ENCODE peak calls at places on chromosomes 5 and 9, in five cellular contexts. One of them, this sample, is unnamed.

GRCh38 chr5:472076-472655 is 29.2 kb downstream of the EXOC3 start:
- DNase-seq in transverse colon: peak; percentile 26
- DNase-seq in uterus: peak; percentile 47
- DNase-seq in stomach: peak; percentile 45
- DNase-seq in endothelial cell of umbilical vein: peak; percentile 9
- DNase-seq in this sample: peak; percentile 74

GRCh38 chr9:6915635-6916034 is 157.9 kb downstream of the KDM4C start:
- DNase-seq in stomach: no peak
- DNase-seq in endothelial cell of umbilical vein: no peak
- DNase-seq in uterus: no peak
- DNase-seq in transverse colon: no peak
- DNase-seq in this sample: no peak

GRCh38 chr9:134390537-134390936 is 64.3 kb downstream of the RXRA start:
- DNase-seq in endothelial cell of umbilical vein: no peak
- DNase-seq in uterus: no peak
- DNase-seq in transverse colon: no peak
- DNase-seq in stomach: no peak
- DNase-seq in this sample: no peak

GRCh38 chr5:96763012-96763411 is 44.7 kb downstream of the ERAP1 start:
- DNase-seq in uterus: no peak
- DNase-seq in transverse colon: no peak
- DNase-seq in stomach: no peak
- DNase-seq in endothelial cell of umbilical vein: no peak
- DNase-seq in this sample: no peak

GRCh38 chr5:64074533-64074932 is 91.1 kb upstream of the RNF180 start:
- DNase-seq in transverse colon: no peak
- DNase-seq in stomach: no peak
- DNase-seq in uterus: no peak
- DNase-seq in endothelial cell of umbilical vein: peak; percentile 46
- DNase-seq in this sample: no peak

GRCh38 chr9:75142208-75142607 is 53.9 kb downstream of the OSTF1 start:
- DNase-seq in transverse colon: no peak
- DNase-seq in stomach: no peak
- DNase-seq in endothelial cell of umbilical vein: peak; percentile 17
- DNase-seq in uterus: no peak
- DNase-seq in this sample: no peak

GRCh38 chr5:137282216-137282615 is 216.9 kb downstream of the SPOCK1 start:
- DNase-seq in uterus: no peak
- DNase-seq in endothelial cell of umbilical vein: peak; percentile 21
- DNase-seq in transverse colon: no peak
- DNase-seq in stomach: no peak
- DNase-seq in this sample: no peak

GRCh38 chr9:3887121-3887797 is 361.5 kb upstream of the RFX3 start:
- DNase-seq in uterus: no peak
- DNase-seq in stomach: no peak
- DNase-seq in transverse colon: no peak
- DNase-seq in endothelial cell of umbilical vein: no peak
- DNase-seq in this sample: no peak

GRCh38 chr9:32487981-32488380 is 38.0 kb downstream of the RIGI start:
- DNase-seq in uterus: no peak
- DNase-seq in endothelial cell of umbilical vein: no peak
- DNase-seq in transverse colon: no peak
- DNase-seq in stomach: no peak
- DNase-seq in this sample: no peak

GRCh38 chr9:4929917-4930316 is 55.2 kb upstream of the JAK2 start:
- DNase-seq in uterus: no peak
- DNase-seq in transverse colon: no peak
- DNase-seq in endothelial cell of umbilical vein: no peak
- DNase-seq in stomach: no peak
- DNase-seq in this sample: no peak

GRCh38 chr9:93896093-93896492 is 59.1 kb downstream of the BARX1 start:
- DNase-seq in uterus: peak; percentile 5
- DNase-seq in stomach: peak; percentile 17
- DNase-seq in endothelial cell of umbilical vein: no peak
- DNase-seq in transverse colon: peak; percentile 3
- DNase-seq in this sample: peak; percentile 56

GRCh38 chr9:109499631-109500120 is 1.6 kb upstream of the PTPN3 start:
- DNase-seq in endothelial cell of umbilical vein: no peak
- DNase-seq in transverse colon: peak; percentile 72
- DNase-seq in stomach: peak; percentile 73
- DNase-seq in uterus: peak; percentile 46
- DNase-seq in this sample: no peak
- TF ChIP-seq POLR2A in endothelial cell of umbilical vein: no peak
- TF ChIP-seq POLR2A in transverse colon: peak; percentile 34
- TF ChIP-seq POLR2A in stomach: no peak
- TF ChIP-seq POLR2A in uterus: peak; percentile 24
- TF ChIP-seq POLR2A in this sample: no peak

GRCh38 chr5:10262995-10263394 is 12.9 kb downstream of the CCT5 start:
- DNase-seq in transverse colon: no peak
- DNase-seq in endothelial cell of umbilical vein: no peak
- DNase-seq in uterus: no peak
- DNase-seq in stomach: no peak
- DNase-seq in this sample: no peak

GRCh38 chr5:10262121-10262774 is 12.2 kb downstream of the CCT5 start:
- DNase-seq in uterus: no peak
- DNase-seq in stomach: no peak
- DNase-seq in transverse colon: no peak
- DNase-seq in endothelial cell of umbilical vein: no peak
- DNase-seq in this sample: no peak

GRCh38 chr5:10257870-10258269 is 7.8 kb downstream of the CCT5 start:
- DNase-seq in endothelial cell of umbilical vein: no peak
- DNase-seq in stomach: no peak
- DNase-seq in transverse colon: no peak
- DNase-seq in uterus: no peak
- DNase-seq in this sample: no peak

GRCh38 chr5:10261065-10261464 is 11.0 kb downstream of the CCT5 start:
- DNase-seq in endothelial cell of umbilical vein: no peak
- DNase-seq in stomach: no peak
- DNase-seq in uterus: no peak
- DNase-seq in transverse colon: no peak
- DNase-seq in this sample: no peak

DNA sequence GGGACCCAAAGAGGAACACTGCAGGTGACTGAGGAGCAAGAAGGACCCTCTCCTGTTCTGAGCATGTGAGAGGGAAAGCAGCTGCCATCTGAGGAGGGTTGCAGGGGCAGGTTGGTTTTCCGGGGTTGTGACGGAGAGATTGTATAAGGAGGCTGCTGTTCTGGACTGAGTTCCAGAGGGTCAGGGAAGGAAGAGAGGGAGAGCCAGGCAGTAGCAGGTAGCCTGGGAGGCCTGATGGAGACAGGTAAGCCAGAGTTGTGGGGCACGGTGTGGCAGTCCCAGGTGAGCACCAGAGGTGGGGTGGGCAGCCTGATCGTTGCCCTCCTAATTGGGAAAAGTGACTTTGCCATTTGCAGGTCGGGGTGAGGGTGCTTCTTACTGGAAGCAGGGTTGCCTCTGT is 9.8 kb downstream of the CCT5 start:
- DNase-seq in uterus: no peak
- DNase-seq in transverse colon: no peak
- DNase-seq in endothelial cell of umbilical vein: no peak
- DNase-seq in stomach: no peak
- DNase-seq in this sample: no peak
- H3K36me3 ChIP-seq in uterus: no peaks in the 10 kb centered on the region
- H3K36me3 ChIP-seq in transverse colon: peaks cover 81% of the 10 kb centered on the region
- H3K36me3 ChIP-seq in endothelial cell of umbilical vein: peaks cover 64% of the 10 kb centered on the region
- H3K36me3 ChIP-seq in stomach: peaks cover 100% of the 10 kb centered on the region
- H3K36me3 ChIP-seq in this sample: peaks cover 43% of the 10 kb centered on the region

DNA sequence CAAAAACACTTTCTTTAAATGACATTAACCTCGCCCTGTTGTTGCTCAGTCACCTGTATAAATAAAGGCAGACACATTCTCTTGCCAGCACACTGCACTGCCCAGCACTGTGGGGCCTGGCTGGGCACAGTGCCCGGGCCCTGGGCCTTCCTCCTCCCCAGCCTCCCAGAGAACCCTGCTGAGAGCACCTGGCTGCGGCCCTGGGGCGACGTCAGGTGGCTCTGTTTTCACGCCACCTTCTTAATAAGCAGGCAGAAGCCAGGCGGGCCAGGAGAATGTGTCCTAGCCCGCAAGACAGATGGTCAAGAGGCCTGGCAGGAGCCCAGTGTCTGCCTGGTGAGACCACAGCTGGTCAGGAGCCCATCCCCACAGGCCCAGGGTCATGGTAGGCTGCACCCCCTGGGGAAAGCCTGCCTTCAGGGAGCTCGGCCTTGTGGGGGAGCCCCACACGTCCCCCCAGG is 8.2 kb upstream of the AGPAT2 start:
- DNase-seq in uterus: no peak
- DNase-seq in endothelial cell of umbilical vein: peak; percentile 29
- DNase-seq in transverse colon: peak; percentile 81
- DNase-seq in stomach: peak; percentile 93
- DNase-seq in this sample: no peak
- TF ChIP-seq POLR2A in uterus: no peak
- TF ChIP-seq POLR2A in endothelial cell of umbilical vein: no peak
- TF ChIP-seq POLR2A in transverse colon: no peak
- TF ChIP-seq POLR2A in stomach: no peak
- TF ChIP-seq POLR2A in this sample: no peak

GRCh38 chr5:88875609-88876234 is 7.3 kb downstream of the MEF2C start:
- DNase-seq in endothelial cell of umbilical vein: peak; percentile 62
- DNase-seq in uterus: no peak
- DNase-seq in stomach: no peak
- DNase-seq in transverse colon: no peak
- DNase-seq in this sample: no peak
- H3K36me3 ChIP-seq in endothelial cell of umbilical vein: peaks cover 2% of the 10 kb centered on the region
- H3K36me3 ChIP-seq in uterus: no peaks in the 10 kb centered on the region
- H3K36me3 ChIP-seq in stomach: no peaks in the 10 kb centered on the region
- H3K36me3 ChIP-seq in transverse colon: no peaks in the 10 kb centered on the region
- H3K36me3 ChIP-seq in this sample: no peaks in the 10 kb centered on the region

DNA sequence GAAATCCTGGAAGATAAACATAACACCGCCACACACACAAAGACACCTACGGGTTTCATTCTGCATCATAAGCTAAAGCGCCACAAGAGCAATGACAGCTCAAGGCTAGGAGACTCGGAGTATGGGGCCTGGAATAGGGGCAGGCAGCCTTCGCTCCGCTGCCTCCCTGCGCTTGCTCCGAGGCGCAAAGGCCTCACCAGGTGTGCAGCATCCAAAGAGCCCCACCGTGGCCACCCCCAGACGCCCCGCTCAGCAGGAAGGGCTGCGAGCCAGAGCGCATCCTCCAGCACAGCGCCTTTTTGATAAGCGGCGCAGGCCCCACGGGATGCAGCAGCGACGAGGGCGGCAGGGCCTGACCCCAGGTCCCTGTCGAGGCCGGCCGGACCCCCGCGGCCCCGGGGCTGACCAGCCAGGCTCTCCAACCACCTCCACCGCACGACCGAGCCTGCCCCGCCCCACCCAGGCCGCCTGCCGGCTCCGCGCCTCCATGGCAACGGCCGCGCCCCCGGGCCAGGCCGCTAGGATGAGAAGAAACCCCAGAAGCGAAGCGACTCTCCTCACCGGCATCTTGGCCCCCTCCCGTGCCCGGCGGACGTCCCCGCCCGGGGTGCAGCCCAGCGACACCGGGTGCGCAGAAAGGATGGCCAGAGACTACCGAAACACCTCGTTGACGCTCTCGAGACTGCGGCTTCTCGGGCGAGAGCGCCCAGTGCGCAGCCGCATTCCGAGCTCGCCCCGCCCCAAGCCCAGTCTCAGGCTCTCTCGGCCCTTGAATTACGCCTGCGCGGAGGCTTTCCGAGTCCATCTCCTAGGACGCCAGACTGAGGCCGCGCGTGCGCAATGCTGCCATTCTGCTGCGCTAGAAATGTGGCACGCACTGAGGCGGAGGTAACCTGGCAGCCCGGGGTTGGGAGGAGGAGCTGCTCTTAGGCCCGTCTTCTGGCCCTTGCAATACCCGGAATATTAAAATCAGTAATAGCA is at the start of gene KIF3A:
- DNase-seq in transverse colon: peak; percentile 98
- DNase-seq in endothelial cell of umbilical vein: peak; percentile 96
- DNase-seq in uterus: peak; percentile 95
- DNase-seq in stomach: peak; percentile 98
- DNase-seq in this sample: peak; percentile 98
- TF ChIP-seq POLR2A in transverse colon: peak; percentile 38
- TF ChIP-seq POLR2A in endothelial cell of umbilical vein: peak; percentile 80
- TF ChIP-seq POLR2A in uterus: peak; percentile 61
- TF ChIP-seq POLR2A in stomach: no peak
- TF ChIP-seq POLR2A in this sample: no peak

DNA sequence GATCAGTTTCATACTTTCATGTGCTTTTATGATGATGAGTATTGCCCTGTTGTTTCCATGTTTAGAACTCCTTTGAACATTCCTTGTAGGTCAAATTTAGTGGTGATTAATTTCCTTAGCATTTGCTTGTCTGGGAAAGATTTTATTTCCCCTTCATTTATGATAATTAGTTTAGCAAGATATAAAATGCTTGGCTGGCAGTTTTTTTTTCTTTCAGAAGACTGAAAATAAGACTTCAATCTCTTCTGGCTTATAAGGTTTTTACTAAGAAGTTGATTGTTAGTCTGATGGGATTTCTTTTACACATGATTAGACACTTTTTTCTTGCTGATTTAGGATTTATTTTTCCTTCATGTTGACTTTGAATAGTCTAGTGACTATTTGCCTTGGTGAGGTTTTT is 238.9 kb upstream of the ADCY2 start:
- DNase-seq in transverse colon: no peak
- DNase-seq in uterus: no peak
- DNase-seq in endothelial cell of umbilical vein: no peak
- DNase-seq in stomach: no peak
- DNase-seq in this sample: no peak
- H3K36me3 ChIP-seq in transverse colon: no peaks in the 10 kb centered on the region
- H3K36me3 ChIP-seq in uterus: no peaks in the 10 kb centered on the region
- H3K36me3 ChIP-seq in endothelial cell of umbilical vein: no peaks in the 10 kb centered on the region
- H3K36me3 ChIP-seq in stomach: no peaks in the 10 kb centered on the region
- H3K36me3 ChIP-seq in this sample: no peaks in the 10 kb centered on the region

DNA sequence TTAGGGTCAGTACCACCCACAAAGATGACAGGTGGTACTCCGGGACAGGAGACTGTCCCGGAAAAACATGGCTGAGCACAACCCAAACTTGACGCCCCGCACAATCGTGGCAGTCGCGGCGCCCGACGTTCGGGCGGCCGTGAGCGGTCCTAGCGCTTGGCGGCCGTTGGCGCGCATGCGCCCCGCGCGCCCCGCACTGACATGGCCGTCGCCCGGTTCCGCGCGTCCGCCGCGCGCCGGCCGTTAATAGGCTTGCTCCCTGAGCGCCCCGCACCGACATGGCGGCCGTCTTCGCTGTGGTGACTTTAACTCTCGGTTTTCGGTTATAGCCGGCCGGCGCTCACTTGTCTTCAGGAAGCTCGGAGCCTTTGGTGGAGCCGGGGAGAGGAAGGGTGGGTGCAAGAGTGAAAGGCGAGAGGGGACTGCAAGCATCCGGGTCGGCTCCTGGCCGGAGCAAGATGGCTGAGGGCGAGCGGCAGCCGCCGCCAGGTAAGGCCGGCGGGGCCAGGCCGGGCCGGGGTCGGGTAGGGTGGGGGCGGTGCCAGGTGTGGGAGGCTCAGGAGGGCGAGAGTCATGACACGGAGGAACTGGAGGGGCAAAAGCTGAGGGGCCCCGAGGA is at the start of gene PTPA:
- DNase-seq in transverse colon: peak; percentile 88
- DNase-seq in endothelial cell of umbilical vein: peak; percentile 88
- DNase-seq in stomach: peak; percentile 91
- DNase-seq in uterus: peak; percentile 86
- DNase-seq in this sample: peak; percentile 93
- TF ChIP-seq POLR2A in transverse colon: peak; percentile 21
- TF ChIP-seq POLR2A in endothelial cell of umbilical vein: no peak
- TF ChIP-seq POLR2A in stomach: no peak
- TF ChIP-seq POLR2A in uterus: peak; percentile 33
- TF ChIP-seq POLR2A in this sample: no peak